ENCODE peak calls at places on chromosome 19, in four cellular contexts. W is K562, B is HepG2, Q is SK-N-SH. R is an unnamed sample.

GRCh38 chr19:39397360-39398296 is 6.5 kb downstream of the MED29 start:
- DNase-seq in W (peak; percentile 80), Q (peak; percentile 92), B (peak; percentile 95), R (no peak)

GRCh38 chr19:2270572-2271515 is 11.1 kb downstream of the PEAK3 start:
- DNase-seq in B (peak; percentile 44), Q (peak; percentile 83), W (peak; percentile 73), R (no peak)

GRCh38 chr19:50500060-50500752 is 10.8 kb downstream of the JOSD2 start:
- DNase-seq in B (no peak), Q (peak; percentile 84), W (peak; percentile 81), R (no peak)

GRCh38 chr19:13097331-13098258 is 5.1 kb downstream of the LYL1 start:
- DNase-seq in B (no peak), W (peak; percentile 70), Q (no peak), R (no peak)

GRCh38 chr19:3696660-3696995 is 3.6 kb downstream of the PIP5K1C start:
- DNase-seq in Q (no peak), W (no peak), B (no peak), R (no peak)

GRCh38 chr19:9848060-9848459 is 12.9 kb downstream of the PIN1 start:
- DNase-seq in Q (peak; percentile 81), W (no peak), B (no peak), R (no peak)

GRCh38 chr19:42088471-42089190 is 12.7 kb downstream of the ZNF574 start:
- DNase-seq in W (no peak), Q (no peak), B (no peak), R (no peak)

GRCh38 chr19:1252221-1252817 is 3.9 kb downstream of the MIDN start:
- DNase-seq in Q (peak; percentile 55), B (no peak), W (no peak), R (no peak)

GRCh38 chr19:12956446-12957388 is at the start of gene GADD45GIP1:
- DNase-seq in B (peak; percentile 67), W (peak; percentile 84), Q (peak; percentile 94), R (peak; percentile 41)

GRCh38 chr19:1616396-1616795 is 11.1 kb upstream of the UQCR11 start:
- DNase-seq in Q (no peak), W (no peak), B (no peak), R (no peak)

GRCh38 chr19:1132625-1133383 is 29.0 kb downstream of the GPX4 start:
- DNase-seq in Q (no peak), B (no peak), W (no peak), R (no peak)

DNA sequence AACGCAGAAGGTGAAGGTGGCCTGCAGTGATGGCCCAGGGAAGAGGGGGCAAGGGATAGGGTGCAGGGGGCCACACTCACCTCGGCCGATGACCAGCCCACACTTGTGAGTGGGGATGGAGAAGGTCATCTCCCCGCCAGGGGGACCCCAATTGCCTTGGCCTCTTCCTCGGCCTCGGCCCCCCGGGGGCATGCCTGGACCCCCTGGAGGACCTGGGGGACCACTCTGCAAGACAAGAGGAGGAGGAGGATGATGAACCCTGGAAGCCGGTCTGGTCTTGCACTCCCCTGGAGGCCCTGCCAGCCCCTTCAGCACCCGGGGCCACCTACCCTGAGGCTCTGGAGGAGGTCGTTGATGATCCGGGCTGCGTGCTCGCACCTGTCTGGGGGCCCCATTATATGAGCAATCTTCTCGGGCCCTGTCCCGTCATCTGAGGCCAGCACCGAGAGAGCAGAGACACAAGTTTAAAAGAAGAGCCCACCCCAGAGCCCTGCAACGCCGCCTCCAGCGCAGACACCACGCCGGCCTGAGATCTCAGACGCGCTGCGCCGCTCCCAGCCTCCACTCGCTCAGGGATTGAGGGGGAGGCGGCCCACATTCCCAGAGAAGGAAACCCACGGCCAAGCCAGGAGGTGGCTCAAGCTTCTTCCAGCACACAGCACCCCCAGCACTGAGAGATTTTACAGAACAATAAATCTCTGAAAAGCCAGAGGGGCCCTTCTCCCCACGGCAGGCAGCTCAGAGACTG is 7.8 kb downstream of the KHSRP start:
- DNase-seq in B (no peak), Q (peak; percentile 18), W (no peak), R (no peak)
- TF ChIP-seq NFIC in B (no peak), Q (no peak), W (no peak), R (no peak)

DNA sequence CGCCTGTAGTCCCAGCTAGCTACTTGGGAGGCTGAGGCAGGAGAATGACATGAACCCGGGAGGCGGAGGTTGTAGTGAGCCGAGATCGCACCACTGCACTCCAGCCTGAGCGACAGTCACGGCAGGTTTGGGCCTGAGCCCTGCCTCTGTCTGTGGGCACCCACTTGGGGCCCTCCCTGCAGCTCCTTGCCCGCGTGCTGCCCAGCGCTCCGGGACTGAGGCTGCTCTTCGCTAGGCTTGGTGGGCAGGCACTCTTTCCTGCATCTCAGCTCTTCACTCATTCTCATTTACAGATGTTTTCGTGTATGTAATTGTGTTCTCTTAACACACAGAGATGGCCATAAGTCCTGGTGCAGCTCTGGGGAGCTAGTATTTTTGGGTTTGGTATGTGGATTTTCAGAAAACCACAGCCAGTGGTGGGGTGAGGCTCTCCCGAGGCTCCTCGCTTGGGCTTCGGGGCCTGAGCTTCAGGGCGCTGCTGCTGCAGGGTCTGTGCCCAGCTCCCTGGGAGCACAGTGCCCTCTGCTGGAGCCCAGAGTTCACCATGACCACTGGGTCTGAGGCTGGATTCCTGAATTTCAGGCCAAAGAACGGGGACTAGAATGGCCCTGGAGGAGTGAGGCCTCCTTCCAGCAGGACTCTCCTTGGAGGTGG is 15.2 kb downstream of the UPF1 start:
- DNase-seq in Q (peak; percentile 88), W (no peak), B (peak; percentile 54), R (no peak)
- TF ChIP-seq POLR2AphosphoS5 in Q (no peak), W (no peak), B (no peak), R (no peak)

GRCh38 chr19:19094513-19094912 is 30.7 kb downstream of the SLC25A42 start:
- DNase-seq in W (no peak), B (peak; percentile 52), Q (no peak), R (no peak)
- TF ChIP-seq NFIC in W (no peak), B (no peak), Q (no peak), R (no peak)

DNA sequence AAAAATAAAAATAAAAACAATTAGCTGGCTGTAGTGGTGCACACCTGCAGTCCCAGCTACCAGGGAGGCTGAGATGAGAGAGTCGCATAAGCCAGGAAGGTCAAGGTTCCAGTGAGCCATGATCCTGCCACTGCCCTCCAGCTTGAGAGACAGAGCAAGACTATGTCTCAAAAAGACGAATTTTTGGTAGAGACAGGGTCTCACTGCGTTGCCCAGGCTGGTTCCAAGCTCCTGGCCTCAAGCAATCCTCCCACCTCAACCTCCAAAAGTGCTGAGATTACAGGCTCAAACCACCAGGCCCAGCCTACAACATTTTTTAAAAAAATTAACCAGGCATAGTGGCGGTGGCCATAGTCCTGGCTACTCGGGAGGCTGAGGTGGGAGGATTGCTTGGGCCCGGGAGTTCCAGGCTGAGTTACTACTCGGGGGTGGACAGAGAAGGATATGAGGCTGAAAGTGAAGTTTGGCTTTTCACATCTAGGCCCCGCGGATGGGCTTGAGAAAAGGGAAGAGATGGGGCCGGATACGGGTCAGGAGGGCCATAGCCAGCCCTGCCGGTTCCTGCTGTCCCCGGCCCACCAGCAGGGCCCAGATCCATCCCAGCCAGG is 10.2 kb downstream of the NDUFA11 start:
- DNase-seq in W (no peak), Q (no peak), B (no peak), R (no peak)
- TF ChIP-seq POLR2AphosphoS5 in W (no peak), Q (no peak), B (no peak), R (no peak)

GRCh38 chr19:47437500-47437899 is 18.2 kb upstream of the MEIS3 start:
- DNase-seq in Q (no peak), W (no peak), B (no peak), R (no peak)
- TF ChIP-seq NFIC in Q (no peak), W (no peak), B (no peak), R (no peak)

GRCh38 chr19:11482384-11483050 is 1.7 kb upstream of the ELAVL3 start:
- DNase-seq in B (peak; percentile 45), Q (peak; percentile 97), W (peak; percentile 91), R (peak; percentile 50)
- TF ChIP-seq POLR2AphosphoS5 in B (no peak), Q (no peak), W (no peak), R (no peak)